ENCODE peak calls at places on chromosomes 13 and 19, in eight cellular contexts. One of them, this sample, is unnamed.

GRCh38 chr13:113853518-113854237 is 10.2 kb downstream of the GAS6 start:
- DNase-seq in H54: no peak
- DNase-seq in upper lobe of right lung: no peak
- DNase-seq in sigmoid colon: no peak
- DNase-seq in T-helper 17 cell: no peak
- DNase-seq in colonic mucosa: peak
- DNase-seq in RPMI7951: no peak
- DNase-seq in AG08395: no peak
- DNase-seq in this sample: no peak

GRCh38 chr19:7636691-7637373 is at the start of gene STXBP2:
- DNase-seq in RPMI7951: no peak
- DNase-seq in upper lobe of right lung: peak
- DNase-seq in colonic mucosa: peak
- DNase-seq in sigmoid colon: no peak
- DNase-seq in T-helper 17 cell: peak
- DNase-seq in H54: no peak
- DNase-seq in AG08395: peak
- DNase-seq in this sample: peak

GRCh38 chr13:107765724-107766436 is 449.5 kb downstream of the LIG4 start:
- DNase-seq in colonic mucosa: no peak
- DNase-seq in upper lobe of right lung: no peak
- DNase-seq in sigmoid colon: no peak
- DNase-seq in H54: no peak
- DNase-seq in T-helper 17 cell: no peak
- DNase-seq in RPMI7951: no peak
- DNase-seq in AG08395: no peak
- DNase-seq in this sample: no peak

GRCh38 chr19:47280183-47280797 is 5.6 kb downstream of the INAFM1 start:
- DNase-seq in AG08395: peak
- DNase-seq in RPMI7951: no peak
- DNase-seq in colonic mucosa: no peak
- DNase-seq in T-helper 17 cell: peak
- DNase-seq in H54: no peak
- DNase-seq in upper lobe of right lung: peak
- DNase-seq in sigmoid colon: no peak
- DNase-seq in this sample: peak

GRCh38 chr13:33401238-33401637 is 115.7 kb upstream of the STARD13 start:
- DNase-seq in RPMI7951: peak
- DNase-seq in upper lobe of right lung: peak
- DNase-seq in sigmoid colon: peak
- DNase-seq in colonic mucosa: peak
- DNase-seq in T-helper 17 cell: no peak
- DNase-seq in H54: no peak
- DNase-seq in AG08395: no peak
- DNase-seq in this sample: no peak

GRCh38 chr19:5046339-5047039 is 77.6 kb downstream of the KDM4B start:
- DNase-seq in AG08395: peak
- DNase-seq in H54: peak
- DNase-seq in RPMI7951: peak
- DNase-seq in upper lobe of right lung: peak
- DNase-seq in T-helper 17 cell: no peak
- DNase-seq in colonic mucosa: peak
- DNase-seq in sigmoid colon: no peak
- DNase-seq in this sample: no peak

GRCh38 chr19:6425732-6426686 is 1.4 kb upstream of the KHSRP start:
- DNase-seq in AG08395: no peak
- DNase-seq in H54: no peak
- DNase-seq in upper lobe of right lung: no peak
- DNase-seq in T-helper 17 cell: no peak
- DNase-seq in sigmoid colon: no peak
- DNase-seq in RPMI7951: no peak
- DNase-seq in colonic mucosa: no peak
- DNase-seq in this sample: no peak

GRCh38 chr13:113545931-113546516 is 38.5 kb upstream of the TFDP1 start:
- DNase-seq in AG08395: no peak
- DNase-seq in upper lobe of right lung: peak
- DNase-seq in RPMI7951: no peak
- DNase-seq in H54: no peak
- DNase-seq in colonic mucosa: no peak
- DNase-seq in sigmoid colon: no peak
- DNase-seq in T-helper 17 cell: no peak
- DNase-seq in this sample: no peak

GRCh38 chr19:52935434-52935833 is 12.2 kb upstream of the ZNF888 start:
- DNase-seq in T-helper 17 cell: no peak
- DNase-seq in sigmoid colon: peak
- DNase-seq in AG08395: no peak
- DNase-seq in colonic mucosa: no peak
- DNase-seq in H54: peak
- DNase-seq in upper lobe of right lung: no peak
- DNase-seq in RPMI7951: peak
- DNase-seq in this sample: no peak

GRCh38 chr13:33490461-33491327 is 205.1 kb upstream of the STARD13 start:
- DNase-seq in AG08395: peak
- DNase-seq in H54: no peak
- DNase-seq in colonic mucosa: no peak
- DNase-seq in RPMI7951: peak
- DNase-seq in sigmoid colon: no peak
- DNase-seq in upper lobe of right lung: peak
- DNase-seq in T-helper 17 cell: no peak
- DNase-seq in this sample: no peak

GRCh38 chr13:27304611-27305010 is 34.0 kb downstream of the RASL11A start:
- DNase-seq in T-helper 17 cell: no peak
- DNase-seq in sigmoid colon: no peak
- DNase-seq in upper lobe of right lung: no peak
- DNase-seq in colonic mucosa: no peak
- DNase-seq in AG08395: no peak
- DNase-seq in RPMI7951: no peak
- DNase-seq in H54: no peak
- DNase-seq in this sample: no peak

GRCh38 chr19:41795031-41795461 is 1.3 kb upstream of the CEACAM3 start:
- DNase-seq in AG08395: peak
- DNase-seq in upper lobe of right lung: no peak
- DNase-seq in H54: no peak
- DNase-seq in colonic mucosa: peak
- DNase-seq in RPMI7951: peak
- DNase-seq in T-helper 17 cell: peak
- DNase-seq in sigmoid colon: no peak
- DNase-seq in this sample: peak

GRCh38 chr13:100707818-100708740 is 33.5 kb upstream of the TMTC4 start:
- DNase-seq in H54: no peak
- DNase-seq in AG08395: no peak
- DNase-seq in sigmoid colon: no peak
- DNase-seq in T-helper 17 cell: no peak
- DNase-seq in RPMI7951: peak
- DNase-seq in colonic mucosa: no peak
- DNase-seq in upper lobe of right lung: no peak
- DNase-seq in this sample: no peak

GRCh38 chr19:10760268-10760944 is 42.5 kb downstream of the DNM2 start:
- DNase-seq in sigmoid colon: no peak
- DNase-seq in colonic mucosa: no peak
- DNase-seq in RPMI7951: peak
- DNase-seq in upper lobe of right lung: no peak
- DNase-seq in T-helper 17 cell: no peak
- DNase-seq in H54: peak
- DNase-seq in AG08395: peak
- DNase-seq in this sample: peak

GRCh38 chr13:99196466-99197256 is 4.0 kb upstream of the UBAC2 start:
- DNase-seq in T-helper 17 cell: no peak
- DNase-seq in upper lobe of right lung: no peak
- DNase-seq in H54: no peak
- DNase-seq in RPMI7951: no peak
- DNase-seq in colonic mucosa: peak
- DNase-seq in AG08395: no peak
- DNase-seq in sigmoid colon: no peak
- DNase-seq in this sample: no peak

GRCh38 chr19:49073514-49074378 is 1.2 kb upstream of the KCNA7 start:
- DNase-seq in sigmoid colon: no peak
- DNase-seq in RPMI7951: peak
- DNase-seq in AG08395: no peak
- DNase-seq in T-helper 17 cell: no peak
- DNase-seq in upper lobe of right lung: no peak
- DNase-seq in colonic mucosa: no peak
- DNase-seq in H54: no peak
- DNase-seq in this sample: no peak

GRCh38 chr19:13396256-13397080 is 109.8 kb downstream of the CACNA1A start:
- DNase-seq in RPMI7951: peak
- DNase-seq in AG08395: peak
- DNase-seq in sigmoid colon: peak
- DNase-seq in colonic mucosa: peak
- DNase-seq in upper lobe of right lung: no peak
- DNase-seq in T-helper 17 cell: no peak
- DNase-seq in H54: peak
- DNase-seq in this sample: no peak

GRCh38 chr19:3176715-3177501 is 1.7 kb upstream of the S1PR4 start:
- DNase-seq in RPMI7951: peak
- DNase-seq in T-helper 17 cell: peak
- DNase-seq in AG08395: peak
- DNase-seq in H54: peak
- DNase-seq in sigmoid colon: no peak
- DNase-seq in upper lobe of right lung: peak
- DNase-seq in colonic mucosa: peak
- DNase-seq in this sample: peak

GRCh38 chr19:18239303-18239702 is 13.1 kb upstream of the PDE4C start:
- DNase-seq in RPMI7951: no peak
- DNase-seq in T-helper 17 cell: no peak
- DNase-seq in colonic mucosa: no peak
- DNase-seq in sigmoid colon: no peak
- DNase-seq in upper lobe of right lung: no peak
- DNase-seq in H54: no peak
- DNase-seq in AG08395: no peak
- DNase-seq in this sample: no peak

GRCh38 chr19:4157164-4157563 is 3.7 kb downstream of the CREB3L3 start:
- DNase-seq in H54: no peak
- DNase-seq in T-helper 17 cell: no peak
- DNase-seq in RPMI7951: no peak
- DNase-seq in sigmoid colon: no peak
- DNase-seq in colonic mucosa: no peak
- DNase-seq in AG08395: no peak
- DNase-seq in upper lobe of right lung: no peak
- DNase-seq in this sample: no peak

GRCh38 chr19:51333836-51334460 is 8.0 kb downstream of the VSIG10L start:
- DNase-seq in RPMI7951: no peak
- DNase-seq in upper lobe of right lung: no peak
- DNase-seq in AG08395: no peak
- DNase-seq in sigmoid colon: no peak
- DNase-seq in colonic mucosa: no peak
- DNase-seq in H54: no peak
- DNase-seq in T-helper 17 cell: no peak
- DNase-seq in this sample: no peak

GRCh38 chr13:105058517-105058916 is 1476.9 kb downstream of the EFNB2 start:
- DNase-seq in colonic mucosa: no peak
- DNase-seq in H54: no peak
- DNase-seq in AG08395: no peak
- DNase-seq in T-helper 17 cell: no peak
- DNase-seq in RPMI7951: no peak
- DNase-seq in sigmoid colon: no peak
- DNase-seq in upper lobe of right lung: no peak
- DNase-seq in this sample: no peak

GRCh38 chr13:107421951-107422350 is 793.4 kb downstream of the LIG4 start:
- DNase-seq in sigmoid colon: no peak
- DNase-seq in RPMI7951: peak
- DNase-seq in colonic mucosa: no peak
- DNase-seq in upper lobe of right lung: no peak
- DNase-seq in AG08395: no peak
- DNase-seq in T-helper 17 cell: no peak
- DNase-seq in H54: peak
- DNase-seq in this sample: no peak

GRCh38 chr19:30752201-30752600 is 380.0 kb downstream of the ZNF536 start:
- DNase-seq in upper lobe of right lung: no peak
- DNase-seq in RPMI7951: no peak
- DNase-seq in AG08395: no peak
- DNase-seq in sigmoid colon: no peak
- DNase-seq in T-helper 17 cell: no peak
- DNase-seq in H54: no peak
- DNase-seq in colonic mucosa: no peak
- DNase-seq in this sample: no peak

GRCh38 chr19:50721441-50722137 is 1.6 kb upstream of the CLEC11A start:
- DNase-seq in sigmoid colon: no peak
- DNase-seq in colonic mucosa: no peak
- DNase-seq in T-helper 17 cell: no peak
- DNase-seq in H54: no peak
- DNase-seq in AG08395: no peak
- DNase-seq in RPMI7951: no peak
- DNase-seq in upper lobe of right lung: no peak
- DNase-seq in this sample: no peak

GRCh38 chr13:63636231-63636993 is 2220.8 kb upstream of the PCDH20 start:
- DNase-seq in sigmoid colon: no peak
- DNase-seq in colonic mucosa: no peak
- DNase-seq in H54: no peak
- DNase-seq in AG08395: no peak
- DNase-seq in upper lobe of right lung: no peak
- DNase-seq in T-helper 17 cell: no peak
- DNase-seq in RPMI7951: no peak
- DNase-seq in this sample: no peak

GRCh38 chr13:20151612-20152011 is 9.2 kb downstream of the GJA3 start:
- DNase-seq in colonic mucosa: no peak
- DNase-seq in upper lobe of right lung: no peak
- DNase-seq in AG08395: no peak
- DNase-seq in H54: no peak
- DNase-seq in T-helper 17 cell: no peak
- DNase-seq in sigmoid colon: no peak
- DNase-seq in RPMI7951: no peak
- DNase-seq in this sample: no peak

GRCh38 chr19:10858204-10858828 is 10.1 kb downstream of the C19orf38 start:
- DNase-seq in upper lobe of right lung: no peak
- DNase-seq in sigmoid colon: no peak
- DNase-seq in colonic mucosa: no peak
- DNase-seq in RPMI7951: peak
- DNase-seq in H54: no peak
- DNase-seq in AG08395: no peak
- DNase-seq in T-helper 17 cell: no peak
- DNase-seq in this sample: peak

GRCh38 chr19:49881672-49882394 is 4.3 kb downstream of the TBC1D17 start:
- DNase-seq in T-helper 17 cell: no peak
- DNase-seq in RPMI7951: no peak
- DNase-seq in colonic mucosa: peak
- DNase-seq in AG08395: no peak
- DNase-seq in upper lobe of right lung: peak
- DNase-seq in H54: no peak
- DNase-seq in sigmoid colon: no peak
- DNase-seq in this sample: no peak

GRCh38 chr13:33363328-33363727 is 77.8 kb upstream of the STARD13 start:
- DNase-seq in sigmoid colon: no peak
- DNase-seq in upper lobe of right lung: no peak
- DNase-seq in AG08395: no peak
- DNase-seq in H54: no peak
- DNase-seq in T-helper 17 cell: no peak
- DNase-seq in colonic mucosa: no peak
- DNase-seq in RPMI7951: no peak
- DNase-seq in this sample: no peak

GRCh38 chr13:97348569-97349100 is 85.3 kb upstream of the RAP2A start:
- DNase-seq in T-helper 17 cell: no peak
- DNase-seq in sigmoid colon: no peak
- DNase-seq in colonic mucosa: no peak
- DNase-seq in AG08395: no peak
- DNase-seq in upper lobe of right lung: no peak
- DNase-seq in H54: no peak
- DNase-seq in RPMI7951: no peak
- DNase-seq in this sample: no peak

GRCh38 chr13:113664751-113665581 is 2.1 kb upstream of the GRK1 start:
- DNase-seq in upper lobe of right lung: peak
- DNase-seq in AG08395: no peak
- DNase-seq in T-helper 17 cell: no peak
- DNase-seq in H54: no peak
- DNase-seq in colonic mucosa: no peak
- DNase-seq in RPMI7951: no peak
- DNase-seq in sigmoid colon: peak
- DNase-seq in this sample: no peak

GRCh38 chr13:99191900-99192399 is 8.7 kb upstream of the UBAC2 start:
- DNase-seq in sigmoid colon: no peak
- DNase-seq in T-helper 17 cell: no peak
- DNase-seq in RPMI7951: no peak
- DNase-seq in AG08395: no peak
- DNase-seq in H54: no peak
- DNase-seq in upper lobe of right lung: no peak
- DNase-seq in colonic mucosa: peak
- DNase-seq in this sample: no peak

GRCh38 chr19:42313096-42313839 is at the start of gene TMEM145:
- DNase-seq in AG08395: peak
- DNase-seq in RPMI7951: peak
- DNase-seq in upper lobe of right lung: no peak
- DNase-seq in colonic mucosa: no peak
- DNase-seq in sigmoid colon: no peak
- DNase-seq in H54: peak
- DNase-seq in T-helper 17 cell: no peak
- DNase-seq in this sample: no peak